ENCODE peak calls at places on chromosomes 12 and 14, in nine cellular contexts. L, R, I, Q, X, N, J, O and B are unnamed samples.

GRCh38 chr14:104794099-104794498 is 1.4 kb downstream of the AKT1 start:
- DNase-seq in L (peak; percentile 44), R (peak; percentile 88), I (peak; percentile 79), Q (peak; percentile 92), X (peak; percentile 54), N (no peak), J (no peak), O (no peak), B (peak; percentile 96)

GRCh38 chr14:101520621-101521305 is 40.5 kb upstream of the DIO3 start:
- DNase-seq in L (no peak), R (no peak), I (no peak), Q (no peak), X (peak; percentile 29), N (no peak), J (no peak), O (no peak), B (no peak)

GRCh38 chr12:101945361-101946232 is 68.2 kb downstream of the DRAM1 start:
- DNase-seq in L (no peak), R (no peak), I (no peak), Q (peak; percentile 14), X (no peak), N (no peak), J (no peak), O (no peak), B (no peak)

GRCh38 chr12:14216405-14217294 is 148.8 kb upstream of the ATF7IP start:
- DNase-seq in L (peak; percentile 44), R (no peak), I (no peak), Q (no peak), X (no peak), N (no peak), J (no peak), O (no peak), B (no peak)

GRCh38 chr14:96082420-96083300 is 43.5 kb downstream of the C14orf132 start:
- DNase-seq in L (no peak), R (peak; percentile 63), I (peak; percentile 16), Q (no peak), X (no peak), N (no peak), J (no peak), O (no peak), B (no peak)

GRCh38 chr14:53016491-53016890 is 65.6 kb upstream of the FERMT2 start:
- DNase-seq in L (no peak), R (no peak), I (no peak), Q (no peak), X (no peak), N (no peak), J (no peak), O (no peak), B (no peak)

GRCh38 chr14:102824832-102825231 is 47.6 kb downstream of the TRAF3 start:
- DNase-seq in L (peak; percentile 85), R (peak; percentile 79), I (no peak), Q (no peak), X (no peak), N (peak; percentile 83), J (peak; percentile 45), O (no peak), B (no peak)

GRCh38 chr12:120759591-120760348 is 34.1 kb downstream of the ACADS start:
- DNase-seq in L (peak; percentile 76), R (no peak), I (no peak), Q (no peak), X (no peak), N (no peak), J (no peak), O (no peak), B (no peak)

GRCh38 chr12:112963227-112963861 is 15.0 kb upstream of the OAS2 start:
- DNase-seq in L (no peak), R (no peak), I (no peak), Q (no peak), X (no peak), N (no peak), J (no peak), O (no peak), B (no peak)

GRCh38 chr12:109998241-109998903 is 858 bp upstream of the ANKRD13A start:
- DNase-seq in L (no peak), R (no peak), I (no peak), Q (no peak), X (no peak), N (no peak), J (no peak), O (no peak), B (no peak)

GRCh38 chr12:85188609-85189008 is 91.4 kb upstream of the ALX1 start:
- DNase-seq in L (peak; percentile 53), R (no peak), I (no peak), Q (no peak), X (no peak), N (no peak), J (no peak), O (no peak), B (no peak)

GRCh38 chr12:31000751-31001150 is 72.9 kb upstream of the DDX11 start:
- DNase-seq in L (no peak), R (peak; percentile 8), I (peak; percentile 24), Q (no peak), X (no peak), N (peak; percentile 5), J (no peak), O (no peak), B (no peak)

GRCh38 chr12:116135209-116135930 is 142.1 kb downstream of the MED13L start:
- DNase-seq in L (peak; percentile 84), R (no peak), I (no peak), Q (peak; percentile 44), X (no peak), N (no peak), J (peak; percentile 52), O (no peak), B (peak; percentile 69)

GRCh38 chr14:64763089-64763782 is 59.0 kb downstream of the PLEKHG3 start:
- DNase-seq in L (no peak), R (no peak), I (peak; percentile 16), Q (no peak), X (no peak), N (no peak), J (no peak), O (no peak), B (no peak)

GRCh38 chr12:123882306-123882705 is 90.3 kb downstream of the CCDC92 start:
- DNase-seq in L (peak; percentile 48), R (peak; percentile 61), I (no peak), Q (no peak), X (no peak), N (no peak), J (no peak), O (no peak), B (no peak)
- H3K27me3 ChIP-seq in L (no peaks in the 10 kb centered on the region), R (no peaks in the 10 kb centered on the region), I (peaks cover 4% of the 10 kb centered on the region), Q (no peaks in the 10 kb centered on the region), X (no peaks in the 10 kb centered on the region), N (no peaks in the 10 kb centered on the region), J (peaks cover 8% of the 10 kb centered on the region), O (no peaks in the 10 kb centered on the region), B (peaks cover 5% of the 10 kb centered on the region)

DNA sequence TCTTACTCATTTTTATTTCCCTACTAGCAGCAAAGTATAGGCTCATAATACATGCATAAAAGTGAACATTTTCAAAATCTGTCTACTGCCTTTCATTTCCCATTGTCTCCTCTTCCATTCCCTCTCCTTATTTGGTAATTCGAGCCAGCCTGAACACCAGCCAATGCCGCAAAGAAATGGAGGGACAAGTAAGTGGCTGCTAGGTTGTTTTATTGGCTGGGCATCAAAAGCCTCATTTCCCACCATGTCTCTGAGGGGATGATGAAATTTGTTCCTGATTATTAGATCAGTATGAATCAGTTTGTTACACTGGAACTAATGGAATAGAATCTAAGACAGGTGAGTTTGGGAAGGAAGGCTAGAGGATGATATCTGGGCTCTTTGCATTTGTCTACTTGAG is 143.5 kb downstream of the KCNA5 start:
- DNase-seq in L (no peak), R (no peak), I (no peak), Q (no peak), X (no peak), N (no peak), J (no peak), O (no peak), B (no peak)
- H3K27me3 ChIP-seq in L (no peaks in the 10 kb centered on the region), R (no peaks in the 10 kb centered on the region), I (no peaks in the 10 kb centered on the region), Q (no peaks in the 10 kb centered on the region), X (no peaks in the 10 kb centered on the region), N (no peaks in the 10 kb centered on the region), J (no peaks in the 10 kb centered on the region), O (peaks cover 3% of the 10 kb centered on the region), B (no peaks in the 10 kb centered on the region)

DNA sequence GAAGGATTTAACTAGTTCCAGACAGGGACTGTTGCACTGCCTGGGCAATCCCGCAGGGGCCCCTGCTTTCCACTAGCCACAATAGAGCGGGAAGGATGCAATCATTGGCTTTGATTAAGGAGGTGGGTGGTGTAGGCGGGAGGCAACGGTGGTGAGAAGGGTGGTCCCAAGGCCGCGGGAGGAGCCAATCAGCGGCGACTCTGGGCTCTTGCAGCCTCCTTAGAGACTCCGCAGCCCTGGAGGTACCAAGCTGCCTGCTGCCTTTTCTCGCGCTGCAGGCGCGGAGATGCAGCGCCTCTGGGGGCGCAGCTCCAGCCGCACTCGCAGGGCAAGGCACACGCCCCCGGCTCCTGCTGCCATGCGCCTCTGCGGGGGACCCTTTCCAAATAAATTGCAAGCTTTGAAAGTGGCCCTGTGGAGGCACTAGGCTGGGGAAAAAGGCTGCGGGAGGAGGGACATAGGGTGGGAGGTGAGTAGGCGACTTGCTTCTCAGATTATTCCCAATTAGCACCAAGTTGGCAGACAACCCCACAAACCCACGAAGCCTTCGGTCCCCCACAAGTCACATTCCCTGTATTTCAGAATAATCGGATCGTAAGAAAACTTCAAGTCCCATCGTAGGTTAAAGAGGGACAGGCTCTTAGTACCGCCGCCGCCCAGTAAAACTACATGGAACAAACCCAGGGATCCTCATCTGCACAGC is 860 bp upstream of the KCNA1 start:
- DNase-seq in L (no peak), R (no peak), I (no peak), Q (peak; percentile 12), X (no peak), N (no peak), J (no peak), O (no peak), B (no peak)
- H3K27me3 ChIP-seq in L (peaks cover 41% of the 10 kb centered on the region), R (no peaks in the 10 kb centered on the region), I (peaks cover 99% of the 10 kb centered on the region), Q (peaks cover 86% of the 10 kb centered on the region), X (peaks cover 10% of the 10 kb centered on the region), N (peaks cover 29% of the 10 kb centered on the region), J (peaks cover 53% of the 10 kb centered on the region), O (peaks cover 9% of the 10 kb centered on the region), B (peaks cover 64% of the 10 kb centered on the region)

DNA sequence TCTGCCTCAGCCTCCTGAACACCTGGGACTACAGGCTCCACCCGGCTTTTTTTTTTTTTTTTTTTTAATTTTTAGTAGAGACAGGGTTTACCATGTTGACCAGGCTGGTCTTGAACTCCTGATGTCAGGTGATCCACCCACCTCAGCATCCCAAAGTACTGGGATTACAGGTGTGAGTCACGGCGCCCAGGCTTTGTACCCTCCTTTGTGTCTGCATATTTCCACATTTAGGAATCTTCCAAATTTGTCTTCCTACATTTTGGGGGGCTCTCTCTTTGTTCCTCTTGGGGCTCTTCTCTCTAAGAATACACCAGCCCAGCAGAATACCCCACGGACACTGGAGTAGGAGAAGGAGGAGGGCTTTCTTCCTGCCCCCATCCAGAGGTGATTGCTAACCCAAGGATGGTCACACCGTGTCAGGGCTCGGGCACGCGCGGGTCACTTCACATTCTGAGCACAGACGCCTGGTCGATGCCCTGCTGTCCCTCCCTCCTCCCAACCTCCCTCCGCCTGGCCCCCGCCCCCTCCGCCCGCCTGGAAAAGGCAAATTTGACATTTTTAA is 2.1 kb upstream of the DNAJC22 start:
- DNase-seq in L (no peak), R (no peak), I (no peak), Q (no peak), X (no peak), N (no peak), J (no peak), O (no peak), B (no peak)
- H3K27me3 ChIP-seq in L (peaks cover 36% of the 10 kb centered on the region), R (no peaks in the 10 kb centered on the region), I (peaks cover 100% of the 10 kb centered on the region), Q (peaks cover 5% of the 10 kb centered on the region), X (peaks cover 14% of the 10 kb centered on the region), N (peaks cover 28% of the 10 kb centered on the region), J (peaks cover 65% of the 10 kb centered on the region), O (peaks cover 18% of the 10 kb centered on the region), B (peaks cover 20% of the 10 kb centered on the region)